ENCODE peak calls at places on chromosomes 16 and 17, in ten cellular contexts. K is effector memory CD4-positive, alpha-beta T cell; F is breast epithelium; U is left lung; W is left ventricle myocardium inferior; S is A549; V is mesendoderm; E is psoas muscle; N is pancreas; O is right atrium auricular region. P is an unnamed sample.

GRCh38 chr17:79933863-79934652 is 94.8 kb upstream of the CBX4 start:
- DNase-seq in S (peak; percentile 58), U (peak; percentile 59), O (no peak), V (no peak), N (no peak), E (peak; percentile 56), K (no peak), F (no peak), W (no peak), P (no peak)

GRCh38 chr16:20136446-20136968 is 62.8 kb upstream of the GPR139 start:
- DNase-seq in F (no peak), U (no peak), K (no peak), V (peak; percentile 11), O (no peak), N (no peak), W (no peak), S (no peak), E (no peak), P (no peak)

GRCh38 chr17:57687642-57688041 is 57.5 kb downstream of the CCDC182 start:
- DNase-seq in U (no peak), W (no peak), E (no peak), V (no peak), K (no peak), N (no peak), S (no peak), F (no peak), O (no peak), P (no peak)

GRCh38 chr17:79325707-79326106 is 251.1 kb downstream of the ENGASE start:
- DNase-seq in U (no peak), V (peak; percentile 29), O (no peak), F (no peak), N (no peak), E (no peak), K (no peak), W (no peak), S (no peak), P (no peak)

GRCh38 chr16:24737391-24737871 is 8.0 kb downstream of the TNRC6A start:
- DNase-seq in S (no peak), E (no peak), F (no peak), K (no peak), V (no peak), U (no peak), N (no peak), O (no peak), W (no peak), P (no peak)

GRCh38 chr16:69481901-69482341 is 57.5 kb downstream of the CYB5B start:
- DNase-seq in E (peak; percentile 87), K (no peak), F (peak; percentile 89), U (peak; percentile 78), O (peak; percentile 87), V (peak; percentile 46), S (no peak), W (peak; percentile 92), N (no peak), P (peak; percentile 92)

GRCh38 chr16:74896389-74897370 is 88.2 kb downstream of the WDR59 start:
- DNase-seq in O (no peak), W (no peak), E (no peak), F (no peak), K (no peak), U (no peak), V (no peak), S (peak; percentile 55), N (no peak), P (no peak)

GRCh38 chr17:60392845-60393702 is 1.1 kb upstream of the USP32 start:
- DNase-seq in E (peak; percentile 23), U (peak; percentile 47), F (peak; percentile 33), K (peak; percentile 4), V (peak; percentile 33), S (peak; percentile 60), W (no peak), O (no peak), N (peak; percentile 61), P (peak; percentile 67)

DNA sequence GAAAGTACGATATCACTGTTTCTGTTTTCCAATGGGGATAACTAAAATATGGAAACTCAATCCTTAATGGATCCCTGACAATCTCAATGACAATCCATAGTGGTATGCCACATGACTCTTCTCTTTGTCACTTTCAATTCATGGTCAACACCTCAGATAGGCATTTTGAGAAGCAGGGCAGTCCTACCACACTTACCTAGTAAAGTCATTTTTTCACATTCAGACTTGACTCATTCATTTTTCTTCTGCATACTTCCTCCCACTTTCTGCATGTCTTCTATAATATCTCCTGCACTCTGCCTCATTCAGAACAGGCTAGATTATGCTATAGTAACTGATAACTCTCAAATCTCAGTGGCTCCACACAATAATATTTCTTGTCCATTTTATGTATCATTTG is 117.5 kb downstream of the FTO start:
- DNase-seq in E (no peak), W (no peak), N (no peak), S (no peak), K (no peak), U (no peak), V (peak; percentile 11), O (no peak), F (no peak), P (no peak)
- H3K27ac ChIP-seq in E (no peak overlapping the region), W (no peak overlapping the region), N (no peak overlapping the region), S (peak overlapping the region; percentile 77), K (no peak overlapping the region), U (no peak overlapping the region), V (no peak overlapping the region), O (no peak overlapping the region), F (peak overlapping the region; percentile 62), P (no peak overlapping the region)

GRCh38 chr17:40065041-40065770 is 2.4 kb downstream of the THRA start:
- DNase-seq in S (peak; percentile 52), K (no peak), U (no peak), F (no peak), E (no peak), V (no peak), N (peak; percentile 29), O (no peak), W (peak; percentile 37), P (no peak)

GRCh38 chr17:40063034-40063765 is 435 bp downstream of the THRA start:
- DNase-seq in W (peak; percentile 50), V (peak; percentile 55), E (peak; percentile 70), S (no peak), K (no peak), U (peak; percentile 63), N (peak; percentile 59), F (no peak), O (no peak), P (peak; percentile 88)

GRCh38 chr17:40062347-40063033 is at the start of gene THRA:
- DNase-seq in U (peak; percentile 74), O (no peak), E (peak; percentile 84), K (peak; percentile 59), F (peak; percentile 47), W (peak; percentile 83), N (peak; percentile 74), S (no peak), V (peak; percentile 57), P (peak; percentile 90)

GRCh38 chr17:40065771-40066510 is 3.2 kb downstream of the THRA start:
- DNase-seq in S (no peak), K (no peak), F (no peak), O (no peak), V (no peak), E (no peak), W (no peak), U (no peak), N (peak; percentile 27), P (no peak)

DNA sequence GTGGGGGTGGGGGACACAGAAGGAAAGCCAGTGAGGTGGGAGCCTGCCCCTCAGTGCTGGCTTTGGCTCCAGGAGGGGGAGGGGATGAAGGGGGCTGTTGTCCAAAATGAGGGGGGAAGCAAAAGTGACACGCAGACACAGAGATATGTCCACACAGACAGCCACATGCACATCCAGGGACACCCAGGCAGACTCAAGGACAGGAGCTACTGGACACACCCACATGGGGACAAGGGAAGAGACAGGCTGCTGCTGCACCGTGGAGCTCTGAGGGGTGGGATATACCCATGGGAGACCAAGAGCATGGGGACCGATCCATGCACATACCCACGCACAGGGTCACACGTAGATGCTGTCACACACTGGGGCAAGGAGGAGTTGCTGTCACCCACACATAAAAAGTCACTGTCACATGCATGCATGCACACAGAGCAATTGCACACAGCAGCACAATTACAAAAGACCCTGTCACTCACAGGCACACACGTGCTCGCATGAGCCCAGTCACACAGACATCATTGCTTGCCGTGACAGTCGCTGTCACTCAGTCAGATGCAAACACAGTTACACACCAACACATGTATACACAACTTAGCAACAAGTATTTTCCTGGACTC is 1.3 kb downstream of the THRA start:
- DNase-seq in N (peak; percentile 34), W (no peak), K (no peak), F (no peak), S (no peak), E (no peak), V (no peak), U (peak; percentile 60), O (no peak), P (peak; percentile 77)
- H3K4me1 ChIP-seq in N (peaks cover 32% of the 10 kb centered on the region), W (peaks cover 68% of the 10 kb centered on the region), K (peaks cover 54% of the 10 kb centered on the region), F (peaks cover 8% of the 10 kb centered on the region), S (peaks cover 48% of the 10 kb centered on the region), E (peaks cover 43% of the 10 kb centered on the region), V (peaks cover 2% of the 10 kb centered on the region), U (peaks cover 24% of the 10 kb centered on the region), O (no peaks in the 10 kb centered on the region), P (peaks cover 41% of the 10 kb centered on the region)

GRCh38 chr16:65224471-65224870 is 102.6 kb upstream of the CDH11 start:
- DNase-seq in E (no peak), K (no peak), S (no peak), W (no peak), N (no peak), O (no peak), V (no peak), F (no peak), U (no peak), P (no peak)
- H3K27ac ChIP-seq in E (no peak overlapping the region), K (no peak overlapping the region), S (no peak overlapping the region), W (no peak overlapping the region), N (no peak overlapping the region), O (no peak overlapping the region), V (no peak overlapping the region), F (no peak overlapping the region), U (no peak overlapping the region), P (no peak overlapping the region)

GRCh38 chr17:18187226-18187625 is 3.6 kb downstream of the ALKBH5 start:
- DNase-seq in U (no peak), S (no peak), K (no peak), W (no peak), E (no peak), O (no peak), N (no peak), F (no peak), V (no peak), P (no peak)

GRCh38 chr17:18186271-18186982 is 2.8 kb downstream of the ALKBH5 start:
- DNase-seq in O (no peak), U (no peak), S (no peak), K (no peak), V (no peak), E (no peak), W (no peak), N (no peak), F (peak; percentile 32), P (no peak)

GRCh38 chr17:18184143-18185007 is 747 bp downstream of the ALKBH5 start:
- DNase-seq in F (peak; percentile 33), K (peak; percentile 75), E (peak; percentile 54), U (peak; percentile 71), O (peak; percentile 75), W (peak; percentile 45), V (peak; percentile 68), N (peak; percentile 61), S (peak; percentile 56), P (peak; percentile 81)

GRCh38 chr17:18185832-18186231 is 2.2 kb downstream of the ALKBH5 start:
- DNase-seq in V (no peak), F (no peak), W (no peak), E (no peak), U (no peak), O (no peak), K (no peak), S (no peak), N (no peak), P (no peak)

DNA sequence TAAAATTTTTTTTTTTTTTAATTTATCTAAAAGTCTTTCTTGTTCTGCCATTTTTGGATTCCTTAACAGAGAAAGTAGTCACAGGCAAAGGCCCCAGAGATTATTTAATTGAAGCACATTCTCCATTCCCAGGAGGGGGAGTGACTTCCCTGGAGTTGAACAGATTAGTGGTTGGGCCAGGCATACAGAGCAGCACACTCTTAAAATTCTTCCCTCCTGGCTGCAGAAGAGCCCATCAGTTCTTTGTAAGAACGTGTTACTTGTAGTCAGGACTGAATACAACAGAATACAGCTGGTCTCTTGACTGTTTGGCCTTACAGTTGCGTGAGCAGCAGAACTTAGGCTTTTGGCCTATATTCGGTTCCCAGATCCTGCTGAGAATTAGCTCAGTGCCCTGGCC is 1.8 kb downstream of the ALKBH5 start:
- DNase-seq in N (no peak), K (no peak), V (peak; percentile 61), E (no peak), W (no peak), O (no peak), S (no peak), U (no peak), F (no peak), P (no peak)
- H3K4me1 ChIP-seq in N (peaks cover 35% of the 10 kb centered on the region), K (peaks cover 50% of the 10 kb centered on the region), V (peaks cover 23% of the 10 kb centered on the region), E (peaks cover 48% of the 10 kb centered on the region), W (peaks cover 86% of the 10 kb centered on the region), O (no peaks in the 10 kb centered on the region), S (peaks cover 56% of the 10 kb centered on the region), U (peaks cover 48% of the 10 kb centered on the region), F (peaks cover 8% of the 10 kb centered on the region), P (peaks cover 60% of the 10 kb centered on the region)